ENCODE peak calls at places on chromosomes 12 and 14, in ten cellular contexts. G is ovary, A is pancreas, N is HCT116, X is foreskin keratinocyte, W is transverse colon, M is astrocyte, Z is brain microvascular endothelial cell, E is fibroblast of lung, T is H9. U is an unnamed sample. For H3K27me3, the result is how much of the 10 kb centered on the place peaks cover.

GRCh38 chr12:6113691-6114475 is 10.6 kb downstream of the VWF start:
- DNase-seq in G (no peak), A (no peak), N (no peak), X (no peak), W (no peak), M (no peak), Z (no peak), E (no peak), T (no peak), U (no peak)

GRCh38 chr12:64813733-64814132 is 10.7 kb upstream of the TBC1D30 start:
- DNase-seq in G (no peak), A (no peak), N (no peak), X (no peak), W (no peak), M (no peak), Z (no peak), E (no peak), T (no peak), U (no peak)

GRCh38 chr12:100427078-100427477 is 46.6 kb upstream of the NR1H4 start:
- DNase-seq in G (no peak), A (no peak), N (peak), X (peak), W (no peak), M (peak), Z (peak), E (peak), T (no peak), U (no peak)

GRCh38 chr12:51937941-51938340 is 13.6 kb upstream of the ACVR1B start:
- DNase-seq in G (no peak), A (no peak), N (no peak), X (no peak), W (no peak), M (no peak), Z (no peak), E (no peak), T (no peak), U (no peak)

GRCh38 chr14:91980157-91980556 is 32.7 kb upstream of the FBLN5 start:
- DNase-seq in G (no peak), A (no peak), N (peak), X (peak), W (no peak), M (peak), Z (peak), E (peak), T (no peak), U (no peak)

GRCh38 chr14:106831322-106831720 is 1304.9 kb downstream of the TMEM121 start:
- DNase-seq in G (no peak), A (no peak), N (no peak), X (no peak), W (peak), M (no peak), Z (no peak), E (no peak), T (no peak), U (no peak)

GRCh38 chr14:35985504-35986218 is 159.5 kb downstream of the BRMS1L start:
- DNase-seq in G (no peak), A (no peak), N (peak), X (no peak), W (no peak), M (no peak), Z (no peak), E (peak), T (no peak), U (no peak)

GRCh38 chr12:47818701-47819543 is 781 bp downstream of the HDAC7 start:
- DNase-seq in G (peak), A (peak), N (no peak), X (no peak), W (peak), M (no peak), Z (no peak), E (no peak), T (peak), U (no peak)

GRCh38 chr14:66662374-66662773 is 154.4 kb downstream of the GPHN start:
- DNase-seq in G (no peak), A (no peak), N (no peak), X (no peak), W (no peak), M (no peak), Z (peak), E (peak), T (no peak), U (no peak)

GRCh38 chr12:18171571-18171970 is 81.6 kb upstream of the RERGL start:
- DNase-seq in G (no peak), A (no peak), N (no peak), X (no peak), W (no peak), M (peak), Z (peak), E (peak), T (no peak), U (no peak)

GRCh38 chr14:95352481-95352880 is 32.8 kb upstream of the CLMN start:
- DNase-seq in G (no peak), A (no peak), N (no peak), X (no peak), W (no peak), M (no peak), Z (no peak), E (no peak), T (no peak), U (no peak)

GRCh38 chr12:26246483-26247164 is 51.3 kb downstream of the SSPN start:
- DNase-seq in G (no peak), A (no peak), N (peak), X (peak), W (peak), M (no peak), Z (no peak), E (no peak), T (no peak), U (no peak)

GRCh38 chr14:84806627-84807026 is 723.3 kb upstream of the FLRT2 start:
- DNase-seq in G (no peak), A (no peak), N (no peak), X (peak), W (no peak), M (peak), Z (no peak), E (no peak), T (no peak), U (no peak)

GRCh38 chr12:5511644-5512584 is 80.0 kb downstream of the NTF3 start:
- DNase-seq in G (peak), A (no peak), N (peak), X (peak), W (peak), M (no peak), Z (no peak), E (peak), T (peak), U (no peak)

GRCh38 chr12:109134186-109134917 is 18.0 kb downstream of the ACACB start:
- DNase-seq in G (peak), A (no peak), N (peak), X (no peak), W (no peak), M (no peak), Z (no peak), E (peak), T (peak), U (no peak)

GRCh38 chr12:77943466-77943865 is 112.8 kb downstream of the NAV3 start:
- DNase-seq in G (no peak), A (no peak), N (peak), X (peak), W (no peak), M (peak), Z (peak), E (peak), T (no peak), U (no peak)

GRCh38 chr12:54596526-54596946 is 8.1 kb upstream of the PPP1R1A start:
- DNase-seq in G (peak), A (peak), N (peak), X (no peak), W (peak), M (peak), Z (peak), E (peak), T (peak), U (no peak)

GRCh38 chr14:49173765-49174373 is 412.3 kb downstream of the RPS29 start:
- DNase-seq in G (no peak), A (peak), N (peak), X (peak), W (peak), M (peak), Z (peak), E (peak), T (peak), U (no peak)

GRCh38 chr12:48189331-48190125 is 6.1 kb downstream of the CCDC184 start:
- DNase-seq in G (peak), A (peak), N (peak), X (no peak), W (peak), M (peak), Z (peak), E (peak), T (peak), U (no peak)

GRCh38 chr14:100434911-100435455 is 111.8 kb downstream of the SLC25A47 start:
- DNase-seq in G (no peak), A (no peak), N (no peak), X (no peak), W (no peak), M (no peak), Z (no peak), E (no peak), T (no peak), U (no peak)

GRCh38 chr12:81596558-81596957 is 162.6 kb downstream of the PPFIA2 start:
- DNase-seq in G (no peak), A (no peak), N (no peak), X (no peak), W (no peak), M (no peak), Z (no peak), E (no peak), T (no peak), U (no peak)

GRCh38 chr14:50836515-50836914 is 5.6 kb upstream of the NIN start:
- DNase-seq in G (no peak), A (no peak), N (no peak), X (no peak), W (no peak), M (no peak), Z (no peak), E (no peak), T (no peak), U (no peak)

GRCh38 chr12:98465950-98466349 is 49.4 kb upstream of the TMPO start:
- DNase-seq in G (no peak), A (no peak), N (no peak), X (no peak), W (no peak), M (peak), Z (no peak), E (no peak), T (no peak), U (no peak)

GRCh38 chr14:70188292-70188607 is 501 bp downstream of the SLC8A3 start:
- DNase-seq in G (no peak), A (no peak), N (no peak), X (no peak), W (no peak), M (no peak), Z (no peak), E (no peak), T (no peak), U (no peak)

GRCh38 chr12:62291888-62292760 is 31.9 kb downstream of the USP15 start:
- DNase-seq in G (no peak), A (no peak), N (no peak), X (peak), W (no peak), M (peak), Z (peak), E (no peak), T (no peak), U (no peak)

GRCh38 chr14:59918824-59919581 is 941 bp upstream of the LRRC9 start:
- DNase-seq in G (no peak), A (no peak), N (peak), X (no peak), W (peak), M (peak), Z (peak), E (peak), T (no peak), U (no peak)

GRCh38 chr14:36504805-36505192 is 15.2 kb downstream of the NKX2-1 start:
- DNase-seq in G (no peak), A (no peak), N (no peak), X (no peak), W (no peak), M (no peak), Z (no peak), E (no peak), T (peak), U (no peak)

GRCh38 chr14:100114109-100114765 is 45.2 kb downstream of the DEGS2 start:
- DNase-seq in G (no peak), A (no peak), N (no peak), X (no peak), W (no peak), M (no peak), Z (no peak), E (no peak), T (no peak), U (no peak)

GRCh38 chr12:67594888-67595287 is 53.7 kb upstream of the DYRK2 start:
- DNase-seq in G (no peak), A (no peak), N (no peak), X (peak), W (no peak), M (no peak), Z (no peak), E (peak), T (no peak), U (no peak)

GRCh38 chr12:100871335-100871734 is 76.8 kb downstream of the ANO4 start:
- DNase-seq in G (no peak), A (no peak), N (no peak), X (no peak), W (no peak), M (no peak), Z (no peak), E (no peak), T (no peak), U (no peak)

GRCh38 chr12:124162151-124163110 is 132.5 kb upstream of the RFLNA start:
- DNase-seq in G (no peak), A (no peak), N (peak), X (no peak), W (peak), M (no peak), Z (no peak), E (no peak), T (no peak), U (no peak)

GRCh38 chr14:76376409-76376877 is 506 bp downstream of the ESRRB start:
- DNase-seq in G (no peak), A (no peak), N (no peak), X (no peak), W (no peak), M (no peak), Z (no peak), E (no peak), T (no peak), U (no peak)

GRCh38 chr12:113261847-113262470 is 40.7 kb downstream of the TPCN1 start:
- DNase-seq in G (no peak), A (no peak), N (no peak), X (no peak), W (no peak), M (no peak), Z (no peak), E (peak), T (no peak), U (no peak)

GRCh38 chr12:124553862-124554428 is 13.5 kb downstream of the NCOR2 start:
- DNase-seq in G (no peak), A (no peak), N (no peak), X (no peak), W (no peak), M (no peak), Z (no peak), E (no peak), T (no peak), U (no peak)

GRCh38 chr14:32825058-32825457 is 113.6 kb upstream of the NPAS3 start:
- DNase-seq in G (no peak), A (no peak), N (no peak), X (no peak), W (no peak), M (no peak), Z (no peak), E (no peak), T (no peak), U (no peak)

GRCh38 chr14:32824195-32824594 is 114.5 kb upstream of the NPAS3 start:
- DNase-seq in G (no peak), A (no peak), N (no peak), X (peak), W (no peak), M (no peak), Z (no peak), E (no peak), T (no peak), U (no peak)

GRCh38 chr14:32820686-32821085 is 118.0 kb upstream of the NPAS3 start:
- DNase-seq in G (no peak), A (no peak), N (no peak), X (no peak), W (no peak), M (no peak), Z (no peak), E (no peak), T (no peak), U (no peak)

GRCh38 chr14:32821989-32822653 is 116.6 kb upstream of the NPAS3 start:
- DNase-seq in G (no peak), A (no peak), N (no peak), X (no peak), W (no peak), M (peak), Z (no peak), E (peak), T (no peak), U (no peak)

GRCh38 chr14:32826404-32827082 is 112.1 kb upstream of the NPAS3 start:
- DNase-seq in G (no peak), A (no peak), N (no peak), X (no peak), W (no peak), M (peak), Z (peak), E (peak), T (peak), U (no peak)
- TF ChIP-seq CTCF in G (no peak), A (no peak), N (no peak), X (peak), W (no peak), M (no peak), Z (peak), E (peak), T (peak), U (no peak)

DNA sequence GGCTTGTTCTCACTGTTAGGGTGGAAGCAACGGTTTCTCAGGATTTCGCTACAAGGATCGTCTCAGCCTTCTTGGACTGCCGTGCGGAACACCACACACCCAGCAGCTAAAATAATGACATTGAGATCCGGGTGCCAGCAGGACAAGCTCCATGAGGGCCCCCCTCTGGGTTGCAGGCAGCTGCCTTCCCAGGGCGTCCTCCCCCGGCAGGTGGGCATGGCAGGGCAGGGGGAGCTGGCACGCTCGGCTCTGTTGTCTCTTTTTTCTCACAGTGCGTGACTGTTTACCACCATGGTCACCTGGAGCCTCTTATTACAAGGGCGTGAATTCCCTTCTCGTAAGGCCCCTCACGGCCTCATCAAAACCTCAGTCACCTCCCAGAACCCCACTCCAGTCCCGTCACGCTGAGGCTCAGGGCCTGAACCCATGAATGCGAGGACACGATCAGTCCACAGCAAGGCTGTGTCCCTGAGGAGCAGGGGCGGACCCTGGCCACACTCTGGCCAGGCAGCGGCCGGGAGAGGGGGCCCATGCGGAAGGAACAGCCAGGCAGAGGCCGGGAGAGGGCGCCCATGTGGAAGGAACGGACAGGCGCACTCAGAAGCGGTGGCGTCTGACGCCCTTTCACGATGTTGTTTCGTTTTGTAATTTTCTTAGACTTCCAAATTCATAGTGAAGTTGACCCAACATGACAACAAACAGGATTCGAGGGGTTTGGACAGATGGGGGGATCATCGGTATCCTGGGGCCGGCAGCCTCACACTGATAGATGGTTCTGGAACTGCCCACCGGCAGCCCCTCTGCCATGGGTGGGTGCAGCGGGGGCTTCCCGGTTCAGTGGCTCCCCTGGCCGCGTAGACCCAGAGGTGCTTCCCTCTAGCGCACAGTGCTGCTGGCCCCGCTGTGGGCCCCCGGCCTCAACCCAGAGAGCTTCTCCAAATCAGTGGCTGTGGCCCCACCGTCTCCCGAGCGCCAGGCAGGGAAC is 10.0 kb downstream of the LRCOL1 start:
- DNase-seq in G (peak), A (no peak), N (peak), X (no peak), W (peak), M (peak), Z (peak), E (peak), T (peak), U (no peak)
- H3K27me3 ChIP-seq in G (under half), A (under half), N (under half), X (half or more), W (half or more), M (under half), Z (under half), E (under half), T (under half), U (under half)

GRCh38 chr14:68074765-68075381 is 255.3 kb downstream of the RAD51B start:
- DNase-seq in G (no peak), A (no peak), N (no peak), X (no peak), W (no peak), M (no peak), Z (no peak), E (peak), T (no peak), U (no peak)
- TF ChIP-seq CTCF in G (no peak), A (no peak), N (no peak), X (peak), W (no peak), M (no peak), Z (no peak), E (no peak), T (no peak), U (no peak)

DNA sequence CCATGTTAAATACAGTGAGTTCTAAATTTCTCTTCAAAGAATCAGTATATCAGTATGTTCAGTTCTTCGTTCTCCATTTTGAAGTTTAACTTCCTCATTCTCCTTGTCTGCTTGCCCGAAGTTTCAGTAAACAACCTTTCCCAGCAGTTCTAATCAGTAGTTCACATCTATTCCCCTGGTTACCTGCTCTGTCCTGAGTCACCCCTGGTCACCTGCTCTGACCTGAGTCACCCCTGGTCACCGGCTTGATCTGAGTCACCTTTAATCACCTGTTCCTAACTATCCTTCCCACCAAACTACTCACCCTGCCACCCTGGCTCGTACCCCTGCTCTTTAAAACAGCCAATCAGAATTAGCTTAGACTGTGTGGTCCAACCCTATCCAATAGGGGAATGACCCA is 9.4 kb upstream of the OR10G3 start:
- DNase-seq in G (no peak), A (no peak), N (no peak), X (no peak), W (no peak), M (no peak), Z (no peak), E (no peak), T (no peak), U (no peak)
- H3K27me3 ChIP-seq in G (under half), A (under half), N (under half), X (under half), W (under half), M (under half), Z (under half), E (under half), T (under half), U (under half)